ENCODE peak calls at places on chromosomes 12 and 14, in ten cellular contexts. Y is NCI-H510A treated with DMSO at 0.1 percent for 48 hours; Z is hippocampal formation; D is NCI-H1092 treated with DMSO at 0.1 percent for 48 hours; R is GM10248; I is HCEC 1CT; A is kidney; J is activated T-cell treated with anti-CD3 and anti-CD28 coated beads, Interleukin-2, amount 50 U/mL, for 72 hours; G is uterus; V is pons. U is an unnamed sample.
A peak's percentile ranks its signal among the peaks of the same experiment; 100 is the strongest.

GRCh38 chr14:105499256-105500035 is 8.4 kb downstream of the TEDC1 start:
- DNase-seq in J (no peak), A (peak; percentile 69), I (no peak), R (no peak), G (no peak), V (peak; percentile 97), Z (peak; percentile 95), Y (no peak), D (no peak), U (no peak)

GRCh38 chr12:96104566-96104965 is 69.2 kb upstream of the LTA4H start:
- DNase-seq in V (no peak), D (no peak), Y (no peak), G (no peak), R (no peak), J (no peak), A (no peak), I (no peak), Z (no peak), U (no peak)

GRCh38 chr12:56983386-56983785 is 23.0 kb downstream of the ZBTB39 start:
- DNase-seq in A (no peak), D (no peak), Z (no peak), J (no peak), R (peak; percentile 3), I (no peak), G (no peak), Y (no peak), V (no peak), U (no peak)

GRCh38 chr14:68659021-68659931 is 133.6 kb downstream of the ZFP36L1 start:
- DNase-seq in R (no peak), Y (no peak), I (peak; percentile 55), V (peak; percentile 26), J (no peak), G (peak; percentile 68), A (no peak), Z (no peak), D (no peak), U (no peak)

GRCh38 chr14:67620217-67620789 is 583 bp downstream of the ARG2 start:
- DNase-seq in R (no peak), Y (peak; percentile 43), Z (peak; percentile 14), D (peak; percentile 25), A (peak; percentile 74), G (peak; percentile 19), V (peak; percentile 16), I (no peak), J (no peak), U (no peak)

GRCh38 chr14:99198746-99199145 is 73.3 kb downstream of the BCL11B start:
- DNase-seq in G (no peak), I (no peak), R (no peak), J (no peak), V (no peak), A (no peak), D (no peak), Z (no peak), Y (no peak), U (no peak)

GRCh38 chr14:50399251-50400032 is 2.8 kb upstream of the CDKL1 start:
- DNase-seq in A (no peak), G (peak; percentile 38), Z (no peak), Y (no peak), J (no peak), D (no peak), V (peak; percentile 8), I (peak; percentile 26), R (no peak), U (no peak)

GRCh38 chr12:88944403-88944802 is 364.1 kb upstream of the KITLG start:
- DNase-seq in A (no peak), Z (no peak), R (no peak), J (no peak), D (no peak), V (no peak), I (peak; percentile 65), G (no peak), Y (no peak), U (no peak)